ENCODE peak calls at places on chromosome 6, in nine cellular contexts. J, O, R, A, V, F, E, G and S are unnamed samples.

GRCh38 chr6:82248233-82248735 is 740 bp upstream of the IBTK start:
- DNase-seq in J (no peak), O (no peak), R (peak; percentile 60), A (peak; percentile 65), V (peak; percentile 25), F (peak; percentile 58), E (peak; percentile 24), G (peak; percentile 39), S (peak; percentile 37)

GRCh38 chr6:158548418-158549161 is 11.3 kb upstream of the TMEM181 start:
- DNase-seq in J (no peak), O (no peak), R (no peak), A (no peak), V (no peak), F (no peak), E (no peak), G (no peak), S (no peak)

GRCh38 chr6:72955666-72956065 is 269.6 kb downstream of the KHDC1L start:
- DNase-seq in J (no peak), O (no peak), R (peak; percentile 15), A (no peak), V (no peak), F (no peak), E (no peak), G (no peak), S (no peak)

GRCh38 chr6:158149641-158150040 is 18.4 kb downstream of the SERAC1 start:
- DNase-seq in J (no peak), O (no peak), R (no peak), A (peak; percentile 91), V (no peak), F (peak; percentile 73), E (no peak), G (peak; percentile 62), S (no peak)

GRCh38 chr6:33914519-33915120 is 110.8 kb upstream of the MLN start:
- DNase-seq in J (peak; percentile 60), O (no peak), R (peak; percentile 78), A (no peak), V (peak; percentile 62), F (no peak), E (no peak), G (no peak), S (peak; percentile 86)

GRCh38 chr6:571892-572291 is 85.0 kb downstream of the HUS1B start:
- DNase-seq in J (no peak), O (no peak), R (no peak), A (no peak), V (no peak), F (no peak), E (no peak), G (peak; percentile 60), S (no peak)

GRCh38 chr6:136792066-136792944 is at the start of gene MAP3K5:
- DNase-seq in J (peak; percentile 91), O (peak; percentile 86), R (peak; percentile 77), A (peak; percentile 72), V (peak; percentile 80), F (peak; percentile 75), E (peak; percentile 42), G (peak; percentile 85), S (peak; percentile 64)

GRCh38 chr6:28673800-28674671 is 148.4 kb downstream of the GPX5 start:
- DNase-seq in J (peak; percentile 75), O (no peak), R (no peak), A (peak; percentile 71), V (peak; percentile 56), F (peak; percentile 77), E (peak; percentile 19), G (peak; percentile 70), S (peak; percentile 54)

GRCh38 chr6:8085053-8085511 is 17.3 kb downstream of the EEF1E1 start:
- DNase-seq in J (no peak), O (peak; percentile 34), R (peak; percentile 30), A (peak; percentile 95), V (no peak), F (peak; percentile 97), E (peak; percentile 74), G (peak; percentile 95), S (peak; percentile 82)

GRCh38 chr6:104958178-104958520 is 1.2 kb downstream of the LIN28B start:
- DNase-seq in J (no peak), O (no peak), R (no peak), A (no peak), V (no peak), F (peak; percentile 14), E (no peak), G (no peak), S (no peak)

GRCh38 chr6:165973473-165973872 is 194.2 kb downstream of the TBXT start:
- DNase-seq in J (no peak), O (no peak), R (no peak), A (no peak), V (no peak), F (no peak), E (no peak), G (no peak), S (no peak)

GRCh38 chr6:114467931-114468330 is 125.1 kb upstream of the HS3ST5 start:
- DNase-seq in J (no peak), O (no peak), R (no peak), A (no peak), V (no peak), F (peak; percentile 79), E (no peak), G (no peak), S (no peak)

GRCh38 chr6:53718597-53719460 is 53.3 kb upstream of the KLHL31 start:
- DNase-seq in J (no peak), O (no peak), R (peak; percentile 93), A (peak; percentile 75), V (peak; percentile 78), F (peak; percentile 51), E (peak; percentile 50), G (peak; percentile 82), S (peak; percentile 71)

GRCh38 chr6:71727632-71728294 is 158.6 kb upstream of the RIMS1 start:
- DNase-seq in J (no peak), O (no peak), R (no peak), A (no peak), V (no peak), F (peak; percentile 42), E (no peak), G (no peak), S (peak; percentile 97)